ENCODE peak calls at places on chromosomes 4 and X, in six cellular contexts. C is MM.1S, E is fibroblast of the aortic adventitia, A is RWPE2, X is WTC11, R is body of pancreas. N is an unnamed sample.

GRCh38 chr4:129087516-129087915 is 5.8 kb downstream of the SCLT1 start:
- DNase-seq in E (no peak), X (no peak), C (no peak), R (no peak), A (no peak), N (no peak)

GRCh38 chrX:139112432-139112831 is 400.9 kb upstream of the FGF13 start:
- DNase-seq in R (no peak), A (no peak), E (peak; percentile 86), X (no peak), C (no peak), N (no peak)

GRCh38 chrX:49042581-49043219 is 457 bp downstream of the TFE3 start:
- DNase-seq in R (no peak), E (no peak), C (no peak), A (no peak), X (peak; percentile 10), N (no peak)

GRCh38 chr4:72631296-72631695 is 62.3 kb upstream of the ADAMTS3 start:
- DNase-seq in C (no peak), R (peak; percentile 9), X (no peak), A (peak; percentile 74), E (peak; percentile 58), N (no peak)

GRCh38 chrX:155218777-155219176 is 2.5 kb downstream of the VBP1 start:
- DNase-seq in E (no peak), C (no peak), A (no peak), R (no peak), X (no peak), N (no peak)

GRCh38 chrX:54248309-54248708 is 65.3 kb upstream of the FAM120C start:
- DNase-seq in C (peak; percentile 58), E (peak; percentile 29), X (no peak), A (no peak), R (no peak), N (peak; percentile 15)

GRCh38 chrX:44036336-44036735 is 63.1 kb upstream of the NDP start:
- DNase-seq in R (no peak), A (no peak), C (no peak), E (peak; percentile 90), X (no peak), N (no peak)

GRCh38 chr4:22962186-22962786 is 269.5 kb downstream of the GBA3 start:
- DNase-seq in A (no peak), X (no peak), R (no peak), E (peak; percentile 39), C (peak; percentile 44), N (no peak)

GRCh38 chr4:173333658-173334084 is 487 bp downstream of the HMGB2 start:
- DNase-seq in C (peak; percentile 46), X (peak; percentile 35), E (no peak), A (no peak), R (peak; percentile 73), N (peak; percentile 36)

GRCh38 chr4:178632415-178632814 is 1190.2 kb upstream of the AGA start:
- DNase-seq in C (no peak), R (no peak), A (no peak), X (no peak), E (no peak), N (no peak)

GRCh38 chrX:37454537-37455285 is 105.5 kb downstream of the PRRG1 start:
- DNase-seq in R (no peak), A (no peak), X (no peak), C (no peak), E (peak; percentile 52), N (no peak)

GRCh38 chrX:13685126-13685763 is 3.7 kb upstream of the RAB9A start:
- DNase-seq in C (no peak), X (no peak), A (no peak), R (no peak), E (no peak), N (no peak)

GRCh38 chr4:8403981-8404380 is 36.5 kb downstream of the ACOX3 start:
- DNase-seq in R (no peak), A (no peak), X (no peak), E (no peak), C (no peak), N (no peak)

GRCh38 chr4:15153662-15154061 is 151.4 kb downstream of the CPEB2 start:
- DNase-seq in X (no peak), A (no peak), R (no peak), E (peak; percentile 36), C (no peak), N (no peak)

GRCh38 chrX:21883258-21883657 is 27.5 kb downstream of the YY2 start:
- DNase-seq in E (no peak), A (no peak), R (peak; percentile 4), X (no peak), C (no peak), N (no peak)

GRCh38 chr4:168923526-168924194 is 86.4 kb downstream of the CBR4 start:
- DNase-seq in E (peak; percentile 86), A (no peak), X (peak; percentile 52), R (peak; percentile 69), C (peak; percentile 61), N (peak; percentile 57)

GRCh38 chr4:168636506-168637176 is 139.8 kb downstream of the PALLD start:
- DNase-seq in R (no peak), X (no peak), A (no peak), C (no peak), E (peak; percentile 93), N (no peak)

GRCh38 chr4:110830461-110830860 is 207.6 kb upstream of the PITX2 start:
- DNase-seq in R (no peak), E (no peak), A (no peak), C (no peak), X (no peak), N (no peak)

GRCh38 chr4:102815981-102816380 is 11.4 kb downstream of the UBE2D3 start:
- DNase-seq in X (no peak), A (no peak), C (no peak), R (no peak), E (peak; percentile 74), N (no peak)

GRCh38 chrX:22969416-22969815 is 30.3 kb upstream of the DDX53 start:
- DNase-seq in X (no peak), A (no peak), R (no peak), E (peak; percentile 92), C (peak; percentile 72), N (no peak)

GRCh38 chr4:100894339-100894870 is 376.6 kb upstream of the EMCN start:
- DNase-seq in E (no peak), X (no peak), A (no peak), R (no peak), C (no peak), N (no peak)

GRCh38 chr4:156732634-156733033 is 239.0 kb downstream of the PDGFC start:
- DNase-seq in R (no peak), C (no peak), E (peak; percentile 20), A (no peak), X (no peak), N (no peak)

GRCh38 chrX:131066237-131066636 is 8.1 kb downstream of the ARHGAP36 start:
- DNase-seq in A (no peak), C (no peak), X (no peak), R (no peak), E (no peak), N (no peak)

GRCh38 chr4:94676910-94677309 is 80.8 kb upstream of the BMPR1B start:
- DNase-seq in A (no peak), R (no peak), E (no peak), X (no peak), C (no peak), N (no peak)

DNA sequence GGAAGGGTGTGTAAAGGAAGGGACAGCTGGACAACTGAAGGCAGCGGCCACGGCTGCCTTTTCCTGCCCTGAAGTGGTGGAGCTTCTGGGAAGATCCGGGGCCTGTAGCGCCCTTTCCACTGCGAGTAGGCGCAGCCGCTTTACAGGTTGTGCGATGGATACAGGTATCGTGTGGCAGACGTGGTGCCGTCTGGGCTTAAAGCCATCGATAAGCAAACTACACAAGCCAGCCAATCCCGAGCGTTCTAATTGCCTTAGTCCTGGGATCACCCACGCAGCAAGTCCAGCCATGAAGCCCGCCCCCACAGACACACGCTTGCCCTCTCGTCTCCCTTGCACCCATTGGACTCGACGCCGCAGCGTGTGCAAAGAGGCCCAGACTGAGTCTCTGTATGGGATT is 15.4 kb downstream of the NKX6-1 start:
- DNase-seq in R (no peak), A (no peak), E (no peak), X (peak; percentile 16), C (no peak), N (no peak)
- TF ChIP-seq CTCF in R (no peak), A (no peak), E (no peak), X (no peak), C (no peak), N (no peak)

DNA sequence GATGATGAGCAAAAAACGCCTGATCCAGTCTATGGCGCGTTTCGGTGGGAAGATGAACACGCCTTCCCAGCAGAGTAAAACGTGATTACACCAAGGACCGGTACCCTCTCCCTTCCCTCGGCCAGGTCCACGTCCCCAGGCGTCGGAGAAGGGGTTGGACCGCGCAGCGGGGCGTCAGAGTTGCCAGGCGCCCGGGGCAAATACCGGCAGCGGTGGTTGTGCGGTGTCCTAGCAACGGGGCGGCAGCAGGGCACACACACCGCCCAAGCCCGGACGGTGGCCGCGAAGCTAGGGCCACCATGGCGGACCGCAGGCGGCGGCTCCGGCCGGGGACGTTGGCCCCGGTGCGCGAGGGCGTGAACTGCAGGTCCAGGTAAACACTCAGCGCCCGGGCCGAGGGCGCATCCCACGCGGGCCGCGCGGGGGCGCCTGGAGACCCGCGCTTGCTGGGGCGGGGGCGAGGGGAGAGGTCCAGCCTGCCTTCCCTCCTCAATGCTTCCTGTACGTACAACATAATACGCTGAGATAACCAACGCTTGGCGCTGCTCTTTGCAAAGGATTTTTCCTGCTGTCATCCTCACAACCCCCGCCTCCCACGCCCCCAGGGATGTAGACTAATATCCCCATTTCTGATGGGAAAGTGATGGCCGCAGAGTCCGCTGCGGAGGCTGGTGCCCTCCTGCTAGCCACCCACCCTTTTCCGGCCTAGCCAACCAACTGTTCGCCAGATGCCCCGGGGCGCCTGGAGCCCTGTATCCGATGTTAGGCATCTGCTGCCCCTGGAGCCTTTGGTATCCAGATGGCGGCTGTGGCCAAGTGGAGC is at the start of gene FAM47E:
- DNase-seq in E (no peak), C (peak; percentile 69), R (peak; percentile 95), A (peak; percentile 62), X (peak; percentile 96), N (peak; percentile 63)
- TF ChIP-seq CTCF in E (peak; percentile 19), C (peak; percentile 56), R (peak; percentile 48), A (peak; percentile 62), X (no peak), N (no peak)

GRCh38 chrX:41137589-41137988 is 52.3 kb downstream of the USP9X start:
- DNase-seq in X (no peak), R (no peak), E (peak; percentile 20), C (peak; percentile 15), A (no peak), N (no peak)
- TF ChIP-seq CTCF in X (no peak), R (peak; percentile 40), E (peak; percentile 66), C (peak; percentile 27), A (peak; percentile 44), N (no peak)

GRCh38 chr4:5399790-5400421 is 308.5 kb downstream of the EVC2 start:
- DNase-seq in E (peak; percentile 30), R (peak; percentile 14), A (no peak), C (peak; percentile 37), X (peak; percentile 42), N (no peak)
- TF ChIP-seq CTCF in E (peak; percentile 66), R (peak; percentile 48), A (peak; percentile 70), C (peak; percentile 72), X (peak; percentile 81), N (no peak)